ENCODE peak calls at places on chromosomes 11 and 22, in ten cellular contexts. J is right lobe of liver, U is H1, H is IMR-90, K is iPS DF 6.9, C is A549, G is tibial nerve, B is left ventricle myocardium inferior, T is K562, P is body of pancreas. Z is an unnamed sample. For H3K4me1, the result is how much of the 10 kb centered on the place peaks cover.

GRCh38 chr22:17171313-17172171 is 12.5 kb upstream of the HDHD5 start:
- DNase-seq in J (peak), U (peak), H (peak), K (no peak), C (peak), G (peak), B (peak), T (peak), P (peak), Z (peak)

GRCh38 chr22:33271390-33272161 is 213.4 kb upstream of the SYN3 start:
- DNase-seq in J (peak), U (no peak), H (peak), K (no peak), C (no peak), G (peak), B (peak), T (no peak), P (peak), Z (peak)

GRCh38 chr22:39055658-39056057 is 15.0 kb downstream of the APOBEC3F start:
- DNase-seq in J (no peak), U (no peak), H (no peak), K (no peak), C (no peak), G (no peak), B (no peak), T (no peak), P (no peak), Z (no peak)

GRCh38 chr22:21735198-21736083 is at the start of gene YPEL1:
- DNase-seq in J (peak), U (peak), H (peak), K (peak), C (peak), G (peak), B (peak), T (peak), P (peak), Z (peak)

GRCh38 chr22:44669725-44670027 is 32.3 kb upstream of the PRR5 start:
- DNase-seq in J (no peak), U (peak), H (peak), K (no peak), C (peak), G (no peak), B (no peak), T (peak), P (no peak), Z (no peak)

GRCh38 chr11:111512296-111513239 is at the start of gene BTG4:
- DNase-seq in J (no peak), U (peak), H (no peak), K (no peak), C (peak), G (no peak), B (no peak), T (peak), P (no peak), Z (no peak)

GRCh38 chr11:110126936-110127335 is 33.7 kb downstream of the ZC3H12C start:
- DNase-seq in J (no peak), U (no peak), H (no peak), K (no peak), C (no peak), G (no peak), B (no peak), T (no peak), P (no peak), Z (no peak)

GRCh38 chr11:67610302-67610868 is 3.6 kb downstream of the NDUFV1 start:
- DNase-seq in J (no peak), U (peak), H (no peak), K (no peak), C (no peak), G (no peak), B (no peak), T (no peak), P (no peak), Z (no peak)

GRCh38 chr22:37775785-37776638 is 31.7 kb upstream of the GCAT start:
- DNase-seq in J (no peak), U (no peak), H (peak), K (no peak), C (no peak), G (no peak), B (no peak), T (no peak), P (no peak), Z (no peak)

GRCh38 chr11:17986711-17987220 is 26.1 kb downstream of the SERGEF start:
- DNase-seq in J (no peak), U (no peak), H (no peak), K (no peak), C (no peak), G (no peak), B (no peak), T (no peak), P (no peak), Z (no peak)

GRCh38 chr11:11306855-11307254 is 46.2 kb downstream of the CSNK2A3 start:
- DNase-seq in J (no peak), U (no peak), H (peak), K (no peak), C (no peak), G (no peak), B (no peak), T (no peak), P (no peak), Z (no peak)

GRCh38 chr11:127627629-127628462 is 627.3 kb upstream of the KIRREL3 start:
- DNase-seq in J (peak), U (no peak), H (peak), K (no peak), C (no peak), G (no peak), B (no peak), T (no peak), P (peak), Z (no peak)

GRCh38 chr11:110130642-110131238 is 37.5 kb downstream of the ZC3H12C start:
- DNase-seq in J (no peak), U (no peak), H (peak), K (no peak), C (no peak), G (no peak), B (no peak), T (no peak), P (no peak), Z (no peak)

GRCh38 chr11:2298795-2299747 is 2.6 kb downstream of the C11orf21 start:
- DNase-seq in J (peak), U (peak), H (no peak), K (peak), C (peak), G (peak), B (no peak), T (peak), P (peak), Z (no peak)

GRCh38 chr11:35131760-35132159 is 7.2 kb upstream of the CD44 start:
- DNase-seq in J (no peak), U (no peak), H (no peak), K (no peak), C (no peak), G (no peak), B (no peak), T (no peak), P (no peak), Z (no peak)

GRCh38 chr11:1052133-1053011 is 15.9 kb upstream of the MUC6 start:
- DNase-seq in J (no peak), U (no peak), H (no peak), K (no peak), C (no peak), G (no peak), B (no peak), T (no peak), P (no peak), Z (no peak)

GRCh38 chr11:65291613-65292012 is 23.1 kb upstream of the CDC42EP2 start:
- DNase-seq in J (no peak), U (no peak), H (peak), K (no peak), C (peak), G (no peak), B (no peak), T (no peak), P (no peak), Z (no peak)

GRCh38 chr22:26292667-26292995 is 123.4 kb downstream of the SEZ6L start:
- DNase-seq in J (no peak), U (no peak), H (no peak), K (no peak), C (no peak), G (no peak), B (no peak), T (no peak), P (no peak), Z (no peak)

GRCh38 chr11:11620251-11620965 is 1.4 kb downstream of the GALNT18 start:
- DNase-seq in J (peak), U (peak), H (peak), K (no peak), C (peak), G (no peak), B (peak), T (no peak), P (peak), Z (no peak)

GRCh38 chr11:71373791-71374454 is 74.3 kb downstream of the DHCR7 start:
- DNase-seq in J (no peak), U (no peak), H (no peak), K (no peak), C (no peak), G (no peak), B (no peak), T (no peak), P (no peak), Z (peak)

GRCh38 chr11:107713009-107713408 is 1.2 kb upstream of the SLN start:
- DNase-seq in J (no peak), U (no peak), H (no peak), K (no peak), C (no peak), G (no peak), B (no peak), T (no peak), P (no peak), Z (no peak)

GRCh38 chr11:10382518-10382917 is 72.5 kb upstream of the AMPD3 start:
- DNase-seq in J (no peak), U (peak), H (no peak), K (no peak), C (peak), G (peak), B (no peak), T (peak), P (no peak), Z (peak)

GRCh38 chr11:87020764-87021365 is 16.9 kb upstream of the TMEM135 start:
- DNase-seq in J (no peak), U (no peak), H (peak), K (no peak), C (no peak), G (no peak), B (no peak), T (no peak), P (no peak), Z (no peak)

GRCh38 chr22:49629586-49630447 is 197.9 kb downstream of the BRD1 start:
- DNase-seq in J (no peak), U (no peak), H (no peak), K (no peak), C (no peak), G (no peak), B (no peak), T (no peak), P (no peak), Z (no peak)

GRCh38 chr11:7563269-7563668 is 49.5 kb downstream of the PPFIBP2 start:
- DNase-seq in J (no peak), U (no peak), H (no peak), K (no peak), C (no peak), G (no peak), B (no peak), T (no peak), P (no peak), Z (no peak)

GRCh38 chr22:22213231-22213630 is 31.4 kb upstream of the VPREB1 start:
- DNase-seq in J (no peak), U (no peak), H (peak), K (no peak), C (no peak), G (no peak), B (no peak), T (no peak), P (no peak), Z (no peak)

GRCh38 chr11:111582881-111583280 is 19.4 kb upstream of the SIK2 start:
- DNase-seq in J (no peak), U (no peak), H (peak), K (no peak), C (no peak), G (no peak), B (no peak), T (no peak), P (no peak), Z (no peak)

GRCh38 chr11:134124660-134125451 is 56.0 kb downstream of the JAM3 start:
- DNase-seq in J (no peak), U (peak), H (peak), K (no peak), C (no peak), G (no peak), B (peak), T (no peak), P (peak), Z (no peak)

GRCh38 chr22:41290262-41291221 is 4.6 kb upstream of the RANGAP1 start:
- DNase-seq in J (no peak), U (peak), H (peak), K (no peak), C (peak), G (peak), B (no peak), T (no peak), P (peak), Z (no peak)

GRCh38 chr11:112663947-112664634 is 297.1 kb upstream of the NCAM1 start:
- DNase-seq in J (no peak), U (no peak), H (no peak), K (no peak), C (no peak), G (no peak), B (no peak), T (no peak), P (no peak), Z (no peak)

GRCh38 chr22:48306284-48306683 is 1521.4 kb downstream of the BRD1 start:
- DNase-seq in J (no peak), U (no peak), H (no peak), K (no peak), C (no peak), G (no peak), B (no peak), T (no peak), P (no peak), Z (no peak)

GRCh38 chr22:20992056-20992442 is 9.9 kb downstream of the THAP7 start:
- DNase-seq in J (no peak), U (no peak), H (no peak), K (no peak), C (no peak), G (no peak), B (no peak), T (no peak), P (no peak), Z (no peak)

GRCh38 chr11:66970808-66971442 is 4.2 kb upstream of the C11orf86 start:
- DNase-seq in J (peak), U (no peak), H (peak), K (no peak), C (peak), G (peak), B (no peak), T (no peak), P (peak), Z (no peak)

GRCh38 chr11:69974528-69974927 is 103.6 kb upstream of the ANO1 start:
- DNase-seq in J (no peak), U (no peak), H (no peak), K (no peak), C (no peak), G (no peak), B (no peak), T (no peak), P (no peak), Z (no peak)

GRCh38 chr11:12731841-12732336 is 57.7 kb downstream of the TEAD1 start:
- DNase-seq in J (no peak), U (no peak), H (peak), K (no peak), C (no peak), G (no peak), B (no peak), T (no peak), P (no peak), Z (no peak)

GRCh38 chr22:20965104-20965887 is 1.8 kb upstream of the AIFM3 start:
- DNase-seq in J (no peak), U (peak), H (no peak), K (no peak), C (no peak), G (no peak), B (no peak), T (peak), P (no peak), Z (no peak)

GRCh38 chr11:69888671-69889076 is 69.5 kb upstream of the FGF3 start:
- DNase-seq in J (peak), U (peak), H (peak), K (peak), C (peak), G (peak), B (peak), T (peak), P (peak), Z (peak)

DNA sequence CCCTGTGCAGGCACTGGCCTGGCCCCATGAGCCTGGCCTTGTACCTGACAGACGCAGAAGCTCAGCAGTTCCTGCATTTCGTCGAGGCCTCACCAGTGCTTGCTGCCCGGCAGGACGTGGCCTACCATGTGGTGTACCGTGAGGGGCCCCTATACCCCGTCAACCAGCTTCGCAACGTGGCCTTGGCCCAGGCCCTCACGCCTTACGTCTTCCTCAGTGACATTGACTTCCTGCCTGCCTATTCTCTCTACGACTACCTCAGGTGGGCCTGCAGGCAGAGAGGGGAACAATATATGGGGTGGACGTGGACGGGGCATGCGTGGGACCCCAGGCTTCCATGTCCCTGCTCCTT is 4.9 kb downstream of the LARGE2 start:
- DNase-seq in J (no peak), U (no peak), H (no peak), K (no peak), C (no peak), G (no peak), B (peak), T (no peak), P (no peak), Z (no peak)
- H3K4me1 ChIP-seq in J (under half), U (under half), H (under half), K (under half), C (under half), G (under half), B (under half), T (under half), P (under half), Z (half or more)

GRCh38 chr22:42686756-42687491 is 33.7 kb downstream of the A4GALT start:
- DNase-seq in J (no peak), U (no peak), H (no peak), K (no peak), C (no peak), G (no peak), B (no peak), T (no peak), P (no peak), Z (no peak)
- H3K4me1 ChIP-seq in J (under half), U (under half), H (under half), K (under half), C (under half), G (half or more), B (half or more), T (under half), P (under half), Z (under half)

GRCh38 chr22:23289851-23290724 is 109.8 kb downstream of the BCR start:
- DNase-seq in J (peak), U (peak), H (peak), K (no peak), C (peak), G (peak), B (no peak), T (peak), P (peak), Z (peak)

GRCh38 chr22:23287136-23288095 is 107.1 kb downstream of the BCR start:
- DNase-seq in J (no peak), U (no peak), H (no peak), K (no peak), C (no peak), G (no peak), B (no peak), T (peak), P (no peak), Z (no peak)

GRCh38 chr22:23286296-23286695 is 106.0 kb downstream of the BCR start:
- DNase-seq in J (no peak), U (no peak), H (no peak), K (no peak), C (no peak), G (no peak), B (no peak), T (no peak), P (no peak), Z (no peak)

GRCh38 chr22:23289130-23289503 is 108.8 kb downstream of the BCR start:
- DNase-seq in J (no peak), U (no peak), H (no peak), K (no peak), C (no peak), G (no peak), B (no peak), T (peak), P (no peak), Z (no peak)

GRCh38 chr22:23288301-23289129 is 108.2 kb downstream of the BCR start:
- DNase-seq in J (no peak), U (no peak), H (no peak), K (no peak), C (no peak), G (no peak), B (no peak), T (peak), P (no peak), Z (no peak)
- H3K4me1 ChIP-seq in J (under half), U (under half), H (under half), K (under half), C (under half), G (under half), B (under half), T (under half), P (under half), Z (under half)

GRCh38 chr11:78788533-78788932 is 213.9 kb upstream of the NARS2 start:
- DNase-seq in J (no peak), U (no peak), H (no peak), K (no peak), C (no peak), G (no peak), B (no peak), T (no peak), P (no peak), Z (no peak)

GRCh38 chr11:78789365-78789764 is 214.7 kb upstream of the NARS2 start:
- DNase-seq in J (no peak), U (no peak), H (no peak), K (no peak), C (no peak), G (no peak), B (no peak), T (no peak), P (peak), Z (no peak)

GRCh38 chr11:78790784-78791183 is 216.1 kb upstream of the NARS2 start:
- DNase-seq in J (no peak), U (no peak), H (no peak), K (no peak), C (no peak), G (no peak), B (no peak), T (no peak), P (no peak), Z (no peak)

GRCh38 chr11:78791964-78792363 is 217.3 kb upstream of the NARS2 start:
- DNase-seq in J (no peak), U (no peak), H (peak), K (no peak), C (no peak), G (no peak), B (no peak), T (no peak), P (no peak), Z (no peak)

GRCh38 chr11:78791254-78791653 is 216.6 kb upstream of the NARS2 start:
- DNase-seq in J (no peak), U (no peak), H (peak), K (no peak), C (no peak), G (no peak), B (no peak), T (no peak), P (no peak), Z (no peak)
- H3K4me1 ChIP-seq in J (under half), U (under half), H (under half), K (under half), C (under half), G (under half), B (under half), T (under half), P (under half), Z (under half)

GRCh38 chr22:45884201-45885067 is 92.5 kb downstream of the WNT7B start:
- DNase-seq in J (no peak), U (no peak), H (no peak), K (no peak), C (no peak), G (no peak), B (peak), T (no peak), P (peak), Z (no peak)
- H3K4me1 ChIP-seq in J (under half), U (under half), H (under half), K (under half), C (under half), G (under half), B (under half), T (under half), P (under half), Z (under half)